ENCODE peak calls at places on chromosomes 2 and 18, in four cellular contexts. H is H1, W is mesenchymal stem cell, J is neuronal stem cell. O is an unnamed sample.

GRCh38 chr18:47915930-47916329 is 14.5 kb downstream of the SMAD2 start:
- DNase-seq in W (no peak), J (no peak), H (no peak), O (no peak)

GRCh38 chr2:46914578-46915230 is 902 bp downstream of the MCFD2 start:
- DNase-seq in H (no peak), J (no peak), W (peak), O (no peak)

GRCh38 chr2:146037334-146037870 is 1517.5 kb upstream of the ZEB2 start:
- DNase-seq in W (no peak), J (no peak), H (no peak), O (no peak)

GRCh38 chr2:51013060-51013746 is 18.7 kb downstream of the NRXN1 start:
- DNase-seq in H (no peak), W (no peak), J (peak), O (no peak)

GRCh38 chr2:233350708-233351107 is 3.6 kb upstream of the DGKD start:
- DNase-seq in W (peak), J (no peak), H (no peak), O (peak)

GRCh38 chr2:10398496-10398895 is 49.6 kb downstream of the ODC1 start:
- DNase-seq in J (no peak), W (no peak), H (no peak), O (no peak)

GRCh38 chr2:55223958-55224760 is 7.9 kb downstream of the CLHC1 start:
- DNase-seq in J (no peak), W (no peak), H (no peak), O (no peak)

GRCh38 chr2:234258562-234259141 is 208.2 kb downstream of the SPP2 start:
- DNase-seq in J (no peak), W (peak), H (no peak), O (peak)

GRCh38 chr2:224194161-224194560 is 155.1 kb upstream of the SERPINE2 start:
- DNase-seq in J (no peak), W (no peak), H (no peak), O (no peak)

GRCh38 chr2:119113489-119113770 is 45.1 kb downstream of the C1QL2 start:
- DNase-seq in W (no peak), J (no peak), H (no peak), O (no peak)

GRCh38 chr2:125745514-125745913 is 910.4 kb upstream of the GYPC start:
- DNase-seq in H (peak), J (peak), W (peak), O (peak)

GRCh38 chr2:46179037-46179621 is 118.1 kb upstream of the EPAS1 start:
- DNase-seq in J (no peak), H (no peak), W (peak), O (peak)

GRCh38 chr2:151655663-151656398 is 78.4 kb downstream of the NEB start:
- DNase-seq in W (no peak), H (no peak), J (no peak), O (no peak)

GRCh38 chr18:79588636-79589481 is 90.7 kb upstream of the CTDP1 start:
- DNase-seq in H (no peak), W (peak), J (peak), O (peak)

GRCh38 chr2:174699993-174700766 is 64.1 kb downstream of the CHRNA1 start:
- DNase-seq in W (peak), J (peak), H (no peak), O (no peak)

GRCh38 chr2:25521665-25522387 is 151.6 kb downstream of the DTNB start:
- DNase-seq in H (no peak), W (peak), J (peak), O (peak)

GRCh38 chr2:68943581-68944568 is 8.8 kb downstream of the GKN2 start:
- DNase-seq in J (peak), H (no peak), W (peak), O (peak)

GRCh38 chr2:188978291-188979081 is 4.3 kb downstream of the COL3A1 start:
- DNase-seq in H (no peak), J (no peak), W (peak), O (no peak)

GRCh38 chr2:120228503-120228902 is 5.3 kb upstream of the TMEM185B start:
- DNase-seq in W (no peak), J (no peak), H (no peak), O (peak)

GRCh38 chr18:22639026-22639463 is 221.3 kb upstream of the CTAGE1 start:
- DNase-seq in W (peak), H (no peak), J (no peak), O (peak)

GRCh38 chr2:174535757-174536703 is 49.2 kb upstream of the GPR155 start:
- DNase-seq in H (no peak), J (no peak), W (no peak), O (peak)

GRCh38 chr2:98514879-98515570 is 70.4 kb downstream of the INPP4A start:
- DNase-seq in W (peak), J (no peak), H (no peak), O (no peak)

GRCh38 chr2:11505652-11506610 is 27.9 kb upstream of the GREB1 start:
- DNase-seq in H (no peak), J (no peak), W (peak), O (no peak)

GRCh38 chr2:187078297-187078696 is 229.3 kb upstream of the ZSWIM2 start:
- DNase-seq in H (no peak), J (no peak), W (peak), O (peak)

GRCh38 chr2:73343992-73344391 is 41.6 kb upstream of the ALMS1 start:
- DNase-seq in J (no peak), H (no peak), W (no peak), O (no peak)

GRCh38 chr2:37634914-37635358 is 36.5 kb downstream of the CDC42EP3 start:
- DNase-seq in H (no peak), J (no peak), W (no peak), O (no peak)
- H2AK5ac ChIP-seq in H (no peak), J (no peak), W (no peak), O (no peak)

GRCh38 chr2:153715218-153715617 is 156.5 kb upstream of the GALNT13 start:
- DNase-seq in J (no peak), H (no peak), W (no peak), O (no peak)
- H2AK5ac ChIP-seq in J (no peak), H (no peak), W (no peak), O (no peak)

GRCh38 chr2:237209885-237210284 is 124.2 kb downstream of the COPS8 start:
- DNase-seq in H (no peak), W (no peak), J (no peak), O (peak)
- H2AK5ac ChIP-seq in H (peak), W (no peak), J (no peak), O (no peak)

DNA sequence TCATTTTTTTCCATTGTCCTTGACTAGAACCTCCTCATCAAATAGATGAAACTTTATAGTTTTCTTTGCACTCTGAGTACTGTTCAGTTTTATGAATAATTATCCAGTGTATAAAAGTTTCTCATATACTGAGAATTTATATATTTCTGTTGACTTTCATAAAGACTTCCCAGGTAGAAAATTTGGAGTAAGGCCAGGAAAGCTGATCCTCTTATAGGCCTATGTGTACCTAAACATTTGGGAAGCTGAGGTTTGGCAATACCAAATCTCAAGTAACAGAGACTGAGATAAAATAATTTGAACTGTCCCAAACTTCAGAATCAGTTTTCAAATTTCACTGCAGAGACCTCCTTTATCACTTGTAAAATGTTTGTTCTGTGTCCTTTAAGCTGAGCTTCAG is 43.4 kb downstream of the CCDC102B start:
- DNase-seq in W (no peak), J (no peak), H (no peak), O (no peak)
- H2AK5ac ChIP-seq in W (no peak), J (no peak), H (no peak), O (no peak)

GRCh38 chr2:239225456-239225855 is 175.4 kb downstream of the HDAC4 start:
- DNase-seq in J (no peak), H (no peak), W (no peak), O (no peak)
- H2AK5ac ChIP-seq in J (no peak), H (no peak), W (peak), O (no peak)

DNA sequence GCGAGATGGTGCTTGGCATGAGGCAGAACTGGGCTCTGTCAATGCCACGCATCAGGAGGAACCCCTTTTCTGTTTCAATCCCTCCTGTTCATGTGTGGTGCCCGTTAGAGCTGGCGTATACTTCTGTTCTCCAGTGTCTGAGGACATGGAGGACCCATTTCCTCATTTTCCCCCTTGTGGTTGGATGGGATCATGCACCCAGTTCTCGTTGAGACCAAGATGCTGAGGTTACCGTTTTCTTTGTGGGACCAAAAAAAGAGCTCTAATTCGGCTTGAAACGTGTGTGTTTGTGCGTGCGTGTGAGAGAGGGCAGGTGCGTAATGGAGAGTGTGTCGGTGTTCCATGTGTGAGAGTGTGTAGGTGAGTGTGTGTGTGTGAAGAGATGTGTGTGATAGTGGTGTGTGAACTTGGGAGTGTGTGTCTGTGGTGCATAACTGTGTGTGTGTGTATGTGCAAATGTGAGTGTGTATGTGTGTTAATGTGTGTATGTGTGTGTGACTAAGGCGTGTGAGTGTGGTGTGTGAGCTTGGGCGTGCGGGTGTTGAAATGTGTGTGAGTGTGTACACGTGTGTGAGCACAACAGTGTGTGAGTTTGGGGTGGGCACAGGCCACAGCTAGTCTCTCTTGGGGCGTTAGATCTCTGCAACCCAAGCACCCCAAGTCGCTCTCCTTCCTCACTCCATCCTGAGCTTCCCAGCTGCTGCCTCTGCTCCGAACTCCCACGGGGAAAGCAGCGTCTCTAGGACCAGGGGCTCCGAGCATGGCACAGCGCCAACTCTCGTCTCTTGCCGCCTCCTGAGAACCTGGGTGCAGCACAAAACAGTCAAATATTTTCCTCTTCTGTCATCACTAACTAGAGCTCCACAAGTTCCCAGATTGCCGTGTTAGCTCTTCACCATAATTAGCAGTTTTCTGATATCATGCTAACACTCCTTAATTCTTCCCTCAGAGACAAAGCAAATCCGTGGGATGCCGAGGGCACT is 75.8 kb downstream of the LONRF2 start:
- DNase-seq in H (no peak), J (no peak), W (peak), O (no peak)
- H2AK5ac ChIP-seq in H (peak), J (no peak), W (no peak), O (no peak)

DNA sequence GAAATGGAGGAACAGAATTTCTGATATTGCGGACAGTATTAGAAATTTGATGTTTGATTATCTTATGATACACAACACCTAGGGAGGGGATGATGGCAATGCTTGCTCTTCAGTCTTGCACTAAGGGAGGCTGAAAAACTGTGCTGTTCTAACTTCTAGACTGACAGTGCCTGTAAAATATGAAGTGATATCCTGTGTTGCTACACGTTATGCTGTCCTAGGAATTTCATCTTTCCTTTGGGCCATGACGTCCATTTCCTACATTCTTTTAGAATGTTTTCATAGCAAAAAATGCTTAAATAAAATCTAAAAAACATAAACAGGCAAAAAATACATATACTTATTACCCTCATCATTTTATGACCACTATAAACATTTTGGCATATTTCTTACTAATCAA is 55.3 kb downstream of the OSBPL1A start:
- DNase-seq in H (no peak), W (no peak), J (no peak), O (peak)
- H2AK5ac ChIP-seq in H (no peak), W (no peak), J (no peak), O (no peak)

GRCh38 chr2:240387325-240387668 is 48.2 kb upstream of the GPC1 start:
- DNase-seq in W (no peak), J (no peak), H (no peak), O (no peak)
- H2AK5ac ChIP-seq in W (no peak), J (no peak), H (no peak), O (no peak)

O was measured in trophoblast cell.